ENCODE peak calls at places on chromosomes 3 and 15, in five cellular contexts. Z is left colon, C is globus pallidus, V is NCI-H1436, R is MCF 10A. F is an unnamed sample.

GRCh38 chr15:91634163-91634562 is 219.3 kb upstream of the SLCO3A1 start:
- DNase-seq in V (no peak), C (no peak), Z (no peak), R (no peak), F (no peak)

GRCh38 chr3:98359993-98360675 is 6.5 kb downstream of the OR5K4 start:
- DNase-seq in C (no peak), Z (no peak), R (peak), V (no peak), F (no peak)

GRCh38 chr15:40340038-40340739 is 550 bp downstream of the CCDC9B start:
- DNase-seq in R (peak), C (peak), V (peak), Z (peak), F (peak)

GRCh38 chr3:144272715-144273114 is 301.1 kb downstream of the DIPK2A start:
- DNase-seq in Z (no peak), V (peak), R (no peak), C (no peak), F (no peak)

GRCh38 chr15:50145451-50145872 is 26.4 kb upstream of the ATP8B4 start:
- DNase-seq in R (peak), V (peak), C (peak), Z (no peak), F (peak)

GRCh38 chr15:90090226-90090848 is 11.9 kb downstream of the IDH2 start:
- DNase-seq in V (no peak), C (no peak), R (no peak), Z (no peak), F (no peak)

GRCh38 chr3:143445118-143445517 is 325.5 kb downstream of the CHST2 start:
- DNase-seq in C (no peak), V (no peak), Z (no peak), R (no peak), F (no peak)

GRCh38 chr3:5084224-5084623 is 37.9 kb upstream of the ARL8B start:
- DNase-seq in V (no peak), Z (no peak), R (no peak), C (no peak), F (no peak)

GRCh38 chr3:35664460-35664919 is 25.2 kb downstream of the ARPP21 start:
- DNase-seq in C (peak), Z (peak), V (peak), R (no peak), F (peak)

GRCh38 chr3:172272699-172273098 is 175.6 kb downstream of the GHSR start:
- DNase-seq in Z (no peak), R (no peak), C (no peak), V (no peak), F (no peak)

GRCh38 chr15:94029495-94029894 is 201.9 kb upstream of the MCTP2 start:
- DNase-seq in R (no peak), V (no peak), C (no peak), Z (no peak), F (no peak)

GRCh38 chr15:94451461-94451860 is 220.1 kb downstream of the MCTP2 start:
- DNase-seq in C (no peak), Z (no peak), V (no peak), R (no peak), F (no peak)

GRCh38 chr3:43180027-43180426 is 74.1 kb upstream of the POMGNT2 start:
- DNase-seq in Z (no peak), V (no peak), C (no peak), R (peak), F (no peak)

GRCh38 chr15:56040081-56041035 is 46.9 kb upstream of the NEDD4 start:
- DNase-seq in V (peak), C (no peak), Z (peak), R (peak), F (no peak)

GRCh38 chr3:149494759-149495580 is 20.5 kb downstream of the TM4SF4 start:
- DNase-seq in R (peak), C (no peak), V (no peak), Z (no peak), F (no peak)

GRCh38 chr3:170716172-170716800 is 130.4 kb upstream of the SLC7A14 start:
- DNase-seq in V (no peak), C (no peak), R (no peak), Z (no peak), F (no peak)